ENCODE peak calls at places on chromosomes 12 and 14, in eight cellular contexts. H is breast epithelium, A is mammary epithelial cell, C is body of pancreas, E is astrocyte, I is keratinocyte, Y is kidney, X is AG04450. S is an unnamed sample.

GRCh38 chr12:49583361-49584094 is 15.6 kb upstream of the MCRS1 start:
- DNase-seq in H (no peak), A (no peak), C (no peak), E (no peak), I (no peak), Y (no peak), X (no peak), S (no peak)

GRCh38 chr12:49541911-49542505 is 3.2 kb downstream of the KCNH3 start:
- DNase-seq in H (no peak), A (no peak), C (no peak), E (no peak), I (no peak), Y (no peak), X (no peak), S (no peak)

GRCh38 chr12:58847876-58848600 is 72.3 kb downstream of the LRIG3 start:
- DNase-seq in H (no peak), A (peak), C (no peak), E (peak), I (peak), Y (no peak), X (no peak), S (no peak)

GRCh38 chr12:132146772-132147422 is 2.6 kb downstream of the NOC4L start:
- DNase-seq in H (peak), A (no peak), C (no peak), E (no peak), I (no peak), Y (peak), X (no peak), S (peak)

GRCh38 chr12:122144885-122145284 is 29.1 kb downstream of the IL31 start:
- DNase-seq in H (no peak), A (no peak), C (no peak), E (no peak), I (no peak), Y (no peak), X (no peak), S (no peak)

GRCh38 chr12:101854747-101855146 is 22.6 kb upstream of the DRAM1 start:
- DNase-seq in H (no peak), A (no peak), C (no peak), E (no peak), I (no peak), Y (no peak), X (no peak), S (no peak)

GRCh38 chr12:108175310-108175709 is 46.2 kb downstream of the WSCD2 start:
- DNase-seq in H (no peak), A (no peak), C (no peak), E (no peak), I (no peak), Y (no peak), X (no peak), S (no peak)

GRCh38 chr12:125470838-125471775 is 405.9 kb downstream of the AACS start:
- DNase-seq in H (no peak), A (no peak), C (no peak), E (peak), I (no peak), Y (no peak), X (no peak), S (no peak)

GRCh38 chr12:62848418-62848817 is 86.5 kb downstream of the PPM1H start:
- DNase-seq in H (no peak), A (peak), C (no peak), E (peak), I (no peak), Y (no peak), X (no peak), S (no peak)

GRCh38 chr14:69326611-69327010 is 66.7 kb downstream of the GALNT16 start:
- DNase-seq in H (no peak), A (no peak), C (no peak), E (no peak), I (no peak), Y (no peak), X (no peak), S (no peak)

GRCh38 chr14:75229923-75230792 is 48.5 kb upstream of the FOS start:
- DNase-seq in H (peak), A (peak), C (peak), E (peak), I (peak), Y (peak), X (no peak), S (peak)

GRCh38 chr12:124479680-124480468 is 87.5 kb downstream of the NCOR2 start:
- DNase-seq in H (no peak), A (no peak), C (no peak), E (no peak), I (no peak), Y (peak), X (no peak), S (no peak)

GRCh38 chr14:88228519-88229236 is 94.4 kb downstream of the KCNK10 start:
- DNase-seq in H (no peak), A (peak), C (no peak), E (no peak), I (no peak), Y (no peak), X (no peak), S (no peak)

GRCh38 chr12:47775100-47775911 is 2.3 kb downstream of the SLC48A1 start:
- DNase-seq in H (no peak), A (no peak), C (no peak), E (peak), I (no peak), Y (peak), X (no peak), S (no peak)

GRCh38 chr12:7450667-7451066 is 6.7 kb upstream of the CD163L1 start:
- DNase-seq in H (no peak), A (no peak), C (no peak), E (no peak), I (no peak), Y (no peak), X (no peak), S (no peak)

GRCh38 chr12:89353823-89354629 is 1.7 kb upstream of the DUSP6 start:
- DNase-seq in H (peak), A (peak), C (peak), E (peak), I (no peak), Y (peak), X (no peak), S (peak)

GRCh38 chr14:34362625-34363251 is 99.3 kb downstream of the SPTSSA start:
- DNase-seq in H (no peak), A (no peak), C (no peak), E (no peak), I (no peak), Y (no peak), X (no peak), S (no peak)

GRCh38 chr12:28242888-28243633 is 52.8 kb downstream of the CCDC91 start:
- DNase-seq in H (no peak), A (no peak), C (no peak), E (peak), I (no peak), Y (no peak), X (no peak), S (no peak)

GRCh38 chr14:65103150-65103760 is 938 bp upstream of the MAX start:
- DNase-seq in H (no peak), A (no peak), C (peak), E (no peak), I (no peak), Y (no peak), X (no peak), S (no peak)

GRCh38 chr14:51607677-51608076 is 44.0 kb upstream of the FRMD6 start:
- DNase-seq in H (no peak), A (no peak), C (no peak), E (no peak), I (no peak), Y (no peak), X (no peak), S (no peak)

GRCh38 chr14:30108975-30109700 is 181.5 kb upstream of the PRKD1 start:
- DNase-seq in H (no peak), A (peak), C (no peak), E (peak), I (no peak), Y (no peak), X (peak), S (no peak)

GRCh38 chr12:123011701-123012100 is 31.2 kb downstream of the ARL6IP4 start:
- DNase-seq in H (no peak), A (no peak), C (no peak), E (no peak), I (no peak), Y (no peak), X (no peak), S (no peak)

GRCh38 chr14:68824517-68825347 is 31.9 kb upstream of the ZFP36L1 start:
- DNase-seq in H (peak), A (no peak), C (peak), E (no peak), I (no peak), Y (peak), X (no peak), S (peak)

DNA sequence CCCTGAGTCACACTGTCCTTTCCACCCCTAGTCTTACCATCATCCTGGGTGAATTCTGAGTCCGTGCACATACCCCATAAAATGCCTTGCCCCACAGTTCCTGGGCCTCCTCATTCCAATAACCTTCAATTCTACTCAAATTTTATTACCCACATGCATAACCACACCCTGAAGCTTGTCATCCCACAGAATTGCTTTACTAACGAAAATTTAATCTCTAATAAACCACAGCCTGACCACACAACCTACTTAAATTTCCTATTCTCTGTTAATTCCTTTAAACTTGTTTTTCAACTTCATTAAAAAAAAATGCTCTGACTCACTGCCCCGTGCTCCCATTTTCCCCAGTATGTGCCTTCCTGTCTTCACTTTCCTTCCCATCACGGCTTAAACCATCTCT is 205.9 kb downstream of the PHLDA1 start:
- DNase-seq in H (no peak), A (peak), C (no peak), E (peak), I (peak), Y (no peak), X (peak), S (no peak)
- H3K27ac ChIP-seq in H (no peak), A (peak), C (no peak), E (peak), I (peak), Y (no peak), X (peak), S (no peak)

DNA sequence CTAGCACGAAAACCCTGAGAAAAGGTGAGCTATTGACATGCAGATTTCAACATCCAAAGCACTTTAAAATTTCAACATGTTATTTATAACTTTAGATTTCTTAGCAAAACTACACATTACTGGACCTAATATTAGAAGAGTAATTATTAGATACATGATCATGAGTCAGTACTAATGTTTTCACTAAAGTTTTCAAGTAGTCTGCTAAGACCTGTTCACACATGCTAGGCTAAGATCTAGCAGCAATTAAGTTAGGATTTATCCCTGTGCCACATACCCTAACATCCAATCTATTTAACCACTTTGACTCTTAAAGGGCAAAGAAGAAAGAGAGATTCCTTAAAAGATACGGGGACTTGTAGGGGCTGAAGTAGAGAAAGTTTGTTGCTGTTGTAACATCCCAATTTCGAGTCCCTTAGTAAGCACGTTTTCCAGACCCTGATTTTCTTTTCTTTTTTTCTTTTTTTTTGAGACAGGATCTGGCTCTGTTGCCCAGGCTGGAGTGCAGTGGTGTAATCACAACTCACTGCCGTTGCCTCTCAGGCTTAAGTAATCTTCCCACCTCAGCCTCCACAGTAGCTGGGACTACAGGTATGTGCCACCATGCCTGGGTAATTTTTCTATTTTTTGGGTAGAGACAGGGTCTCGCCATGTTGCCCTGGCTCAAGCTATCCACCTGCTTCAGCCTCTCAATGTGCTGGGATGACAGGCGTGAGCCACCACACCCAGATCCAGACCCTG is 102.5 kb upstream of the ATF7IP start:
- DNase-seq in H (no peak), A (peak), C (no peak), E (no peak), I (no peak), Y (no peak), X (no peak), S (no peak)
- H3K27ac ChIP-seq in H (peak), A (no peak), C (no peak), E (no peak), I (peak), Y (no peak), X (no peak), S (no peak)

DNA sequence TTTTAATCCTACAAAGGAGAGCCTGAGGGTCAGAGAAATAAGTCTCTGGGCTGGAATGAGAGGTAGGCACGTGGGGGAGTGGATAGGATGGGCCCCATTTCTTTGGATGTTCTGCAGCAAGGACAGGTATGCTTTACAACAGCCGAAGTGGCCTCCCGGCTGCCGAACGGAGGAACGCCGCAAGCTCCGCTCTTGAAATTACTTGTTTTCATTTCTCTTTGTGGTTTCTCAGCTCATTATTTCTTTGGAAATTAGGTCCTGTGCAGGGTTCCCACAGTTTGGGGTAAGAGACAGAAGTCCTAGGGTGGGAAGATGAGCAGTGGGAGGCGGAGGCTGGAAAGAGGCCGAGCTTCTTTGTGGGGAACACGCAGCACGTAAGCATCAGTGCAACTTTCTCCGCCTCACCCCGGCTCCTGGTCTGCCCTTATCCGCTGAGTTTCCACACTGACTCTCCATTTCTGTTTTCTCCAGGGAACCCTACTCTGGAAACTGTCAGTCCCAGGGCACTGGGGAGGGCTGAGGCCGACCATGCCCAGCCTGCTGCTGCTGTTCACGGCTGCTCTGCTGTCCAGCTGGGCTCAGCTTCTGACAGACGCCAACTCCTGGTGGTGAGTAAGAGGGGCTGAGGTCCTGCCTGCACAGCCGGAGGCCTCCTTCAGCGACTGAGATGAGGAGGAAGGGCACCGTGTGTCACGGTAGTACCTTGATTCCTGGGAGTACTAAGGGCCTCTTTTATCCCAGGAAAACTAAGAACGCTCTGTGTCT is 2.0 kb downstream of the WNT5B start:
- DNase-seq in H (no peak), A (no peak), C (no peak), E (peak), I (no peak), Y (no peak), X (no peak), S (no peak)
- H3K27ac ChIP-seq in H (peak), A (no peak), C (no peak), E (no peak), I (no peak), Y (no peak), X (no peak), S (peak)

GRCh38 chr12:56521209-56521589 is 421 bp upstream of the RBMS2 start:
- DNase-seq in H (no peak), A (no peak), C (no peak), E (no peak), I (no peak), Y (no peak), X (no peak), S (no peak)
- H3K27ac ChIP-seq in H (peak), A (peak), C (peak), E (peak), I (peak), Y (peak), X (peak), S (peak)

DNA sequence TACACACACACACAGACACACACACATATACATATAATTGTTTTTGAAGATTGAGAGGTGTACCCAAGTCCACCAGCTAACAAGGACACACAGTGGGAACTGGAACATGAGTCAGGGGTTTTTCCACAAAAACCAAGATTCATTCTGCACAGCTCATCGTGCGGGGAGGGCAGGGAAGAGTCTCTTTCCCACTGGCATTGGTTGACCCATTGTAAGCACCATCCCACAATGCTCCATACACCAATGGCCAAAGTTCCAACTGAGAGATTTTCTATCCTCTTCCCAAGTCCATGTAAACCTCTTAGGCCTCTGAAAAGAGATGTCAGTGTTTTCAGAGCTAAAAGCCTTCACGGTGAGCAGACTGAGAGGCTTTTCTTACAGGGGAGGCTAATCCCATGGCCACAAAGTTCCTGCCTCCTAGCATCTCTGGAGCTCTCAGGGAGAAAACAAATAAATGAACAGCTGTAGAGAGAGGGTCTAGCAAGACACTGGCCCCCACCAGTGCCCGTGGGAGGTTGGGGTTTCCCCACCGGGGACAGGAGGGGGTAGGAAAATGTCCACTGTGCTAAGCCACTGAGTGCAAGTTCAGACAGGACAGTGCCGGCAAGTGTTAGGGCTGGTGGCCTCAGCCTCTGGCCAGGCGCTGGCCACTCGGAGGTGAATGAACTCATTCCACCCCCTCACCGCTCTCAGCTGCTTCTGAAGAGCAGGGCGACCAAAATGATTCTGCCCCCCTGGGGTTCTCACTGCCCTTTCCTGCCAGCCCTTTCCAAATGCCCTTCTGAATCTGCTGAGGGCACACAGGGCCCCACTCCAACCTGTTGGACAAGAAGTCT is 21.5 kb upstream of the TC2N start:
- DNase-seq in H (no peak), A (peak), C (peak), E (no peak), I (no peak), Y (peak), X (no peak), S (no peak)
- H3K27ac ChIP-seq in H (peak), A (no peak), C (peak), E (no peak), I (no peak), Y (peak), X (no peak), S (peak)

DNA sequence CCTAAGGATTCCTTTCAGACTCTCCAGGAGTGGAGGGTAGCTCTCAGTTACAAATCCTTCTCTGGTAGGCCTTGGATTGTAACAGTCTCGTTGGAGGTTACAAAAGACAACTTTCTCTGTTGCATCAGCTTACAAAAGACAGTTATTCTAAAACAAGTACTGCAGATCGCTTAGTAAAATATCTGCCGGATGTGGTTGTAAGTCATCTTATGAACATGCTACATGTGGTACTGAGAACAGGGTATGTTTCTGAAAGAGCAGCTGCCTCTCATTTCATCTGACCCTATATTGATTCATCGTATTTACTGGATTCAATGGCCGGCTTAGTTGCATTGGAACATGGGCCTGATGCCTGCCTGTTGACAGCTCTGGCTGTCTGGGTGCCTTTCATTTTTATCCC is 157.4 kb downstream of the PTCSC3 start:
- DNase-seq in H (no peak), A (no peak), C (no peak), E (peak), I (no peak), Y (no peak), X (no peak), S (no peak)
- H3K27ac ChIP-seq in H (no peak), A (no peak), C (no peak), E (no peak), I (no peak), Y (no peak), X (no peak), S (no peak)

DNA sequence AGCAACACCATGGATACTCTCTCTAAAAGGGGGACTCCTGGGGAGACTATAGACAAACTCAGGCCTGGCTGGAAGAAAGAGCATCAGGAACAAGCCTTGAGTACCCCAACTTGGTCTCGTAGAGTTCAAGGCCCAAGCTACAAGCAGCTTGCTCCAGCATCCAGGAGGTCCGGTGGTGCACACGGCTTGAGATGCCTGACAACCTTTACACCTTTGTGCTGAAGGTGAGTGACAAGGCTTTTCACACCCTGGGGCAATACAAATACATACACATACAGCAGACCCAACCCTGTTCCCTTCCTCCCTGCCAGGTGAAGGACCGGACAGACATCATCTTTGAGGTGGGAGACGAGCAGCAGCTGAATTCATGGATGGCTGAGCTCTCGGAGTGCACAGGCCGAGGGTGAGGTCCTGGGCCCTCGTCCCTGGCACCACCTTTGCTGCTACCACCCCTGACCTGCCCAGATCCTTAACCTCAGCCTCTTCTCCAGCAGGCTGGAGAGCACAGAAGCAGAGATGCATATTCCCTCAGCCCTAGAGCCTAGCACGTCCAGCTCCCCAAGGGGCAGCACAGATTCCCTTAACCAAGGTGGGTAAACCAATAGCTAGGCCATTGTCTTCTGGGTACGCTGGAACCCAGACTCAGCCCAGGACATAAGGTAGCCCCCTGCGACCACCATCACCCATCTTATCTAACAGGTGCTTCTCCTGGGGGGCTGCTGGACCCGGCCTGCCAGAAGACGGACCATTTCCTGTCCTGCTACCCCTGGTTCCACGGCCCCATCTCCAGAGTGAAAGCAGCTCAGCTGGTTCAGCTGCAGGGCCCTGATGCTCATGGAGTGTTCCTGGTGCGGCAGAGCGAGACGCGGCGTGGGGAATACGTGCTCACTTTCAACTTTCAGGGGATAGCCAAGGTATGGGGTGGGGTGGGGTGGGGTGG is 41.2 kb downstream of the SH2B3 start:
- DNase-seq in H (no peak), A (no peak), C (no peak), E (no peak), I (no peak), Y (peak), X (no peak), S (no peak)
- H3K27ac ChIP-seq in H (no peak), A (no peak), C (peak), E (no peak), I (no peak), Y (peak), X (peak), S (peak)